ENCODE peak calls at places on chromosome X, in five cellular contexts. Y is heart right ventricle, B is dorsolateral prefrontal cortex, P is upper lobe of right lung, W is left lung. O is an unnamed sample.

GRCh38 chrX:133171962-133172708 is 46.0 kb downstream of the TFDP3 start:
- DNase-seq in W (no peak), P (no peak), Y (no peak), B (no peak), O (no peak)

GRCh38 chrX:95764972-95765451 is 919.6 kb upstream of the DIAPH2 start:
- DNase-seq in Y (peak), P (no peak), W (no peak), B (no peak), O (peak)

GRCh38 chrX:110346681-110347080 is 12.0 kb upstream of the RTL9 start:
- DNase-seq in B (no peak), Y (peak), W (peak), P (peak), O (no peak)

GRCh38 chrX:48937065-48937907 is 18.5 kb upstream of the PIM2 start:
- DNase-seq in P (peak), B (no peak), Y (peak), W (peak), O (no peak)

GRCh38 chrX:105191878-105192277 is 28.6 kb downstream of the TEX13A start:
- DNase-seq in B (no peak), W (no peak), P (no peak), Y (no peak), O (no peak)

GRCh38 chrX:45769919-45770582 is 569.4 kb upstream of the DIPK2B start:
- DNase-seq in W (peak), Y (peak), P (peak), B (no peak), O (no peak)

GRCh38 chrX:12753366-12753765 is 37.8 kb upstream of the PRPS2 start:
- DNase-seq in Y (no peak), B (no peak), P (no peak), W (no peak), O (no peak)

GRCh38 chrX:29318051-29318450 is 730.8 kb downstream of the IL1RAPL1 start:
- DNase-seq in P (no peak), Y (no peak), W (no peak), B (no peak), O (no peak)

GRCh38 chrX:24231169-24231568 is 81.6 kb downstream of the ZFX start:
- DNase-seq in W (no peak), Y (peak), B (no peak), P (no peak), O (no peak)

GRCh38 chrX:34653811-34654210 is 3.3 kb downstream of the TMEM47 start:
- DNase-seq in B (no peak), Y (no peak), P (no peak), W (no peak), O (no peak)

GRCh38 chrX:20230406-20230805 is 36.3 kb downstream of the RPS6KA3 start:
- DNase-seq in Y (no peak), W (no peak), P (no peak), B (no peak), O (no peak)

GRCh38 chrX:21373637-21374162 is 518 bp upstream of the CNKSR2 start:
- DNase-seq in Y (no peak), B (no peak), W (no peak), P (peak), O (no peak)

GRCh38 chrX:110316351-110317078 is 1.4 kb downstream of the AMMECR1 start:
- DNase-seq in B (no peak), P (no peak), Y (no peak), W (no peak), O (no peak)

GRCh38 chrX:41734530-41734929 is 10.5 kb downstream of the GPR82 start:
- DNase-seq in W (no peak), Y (no peak), P (no peak), B (no peak), O (no peak)

GRCh38 chrX:2614911-2615310 is 76.2 kb upstream of the CD99 start:
- DNase-seq in B (no peak), Y (peak), P (no peak), W (no peak), O (no peak)

GRCh38 chrX:132393992-132394391 is 94.8 kb downstream of the MBNL3 start:
- DNase-seq in W (no peak), Y (no peak), P (no peak), B (no peak), O (no peak)

GRCh38 chrX:63889001-63889400 is 104.0 kb upstream of the ARHGEF9 start:
- DNase-seq in P (no peak), B (no peak), W (no peak), Y (no peak), O (no peak)

GRCh38 chrX:17559728-17560379 is 177.4 kb upstream of the SCML1 start:
- DNase-seq in Y (no peak), W (no peak), B (no peak), P (no peak), O (peak)
- H3K4me3 ChIP-seq in Y (no peak), W (no peak), B (no peak), P (no peak), O (no peak)

DNA sequence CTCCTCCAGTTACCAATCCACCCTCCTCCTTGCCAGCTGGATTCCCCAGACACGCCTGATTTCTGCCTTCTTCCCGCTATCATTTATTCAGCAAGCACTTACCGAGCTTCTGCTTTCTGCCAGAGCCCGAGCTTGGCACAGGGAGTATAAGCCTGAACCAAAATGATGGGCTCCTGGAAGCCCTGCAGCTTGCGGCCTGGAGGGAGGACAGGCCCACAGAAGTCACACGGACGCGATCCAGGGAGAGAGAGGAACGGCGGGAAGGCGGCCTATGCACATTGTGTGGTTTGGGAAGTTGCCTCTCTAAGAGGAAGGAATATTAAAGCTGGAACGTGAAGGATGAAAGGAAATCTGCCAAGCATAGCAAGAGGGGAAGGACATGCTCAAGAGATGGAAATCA is 102.3 kb upstream of the TBL1X start:
- DNase-seq in B (no peak), W (no peak), Y (no peak), P (no peak), O (no peak)
- H3K4me3 ChIP-seq in B (no peak), W (no peak), Y (no peak), P (no peak), O (no peak)

DNA sequence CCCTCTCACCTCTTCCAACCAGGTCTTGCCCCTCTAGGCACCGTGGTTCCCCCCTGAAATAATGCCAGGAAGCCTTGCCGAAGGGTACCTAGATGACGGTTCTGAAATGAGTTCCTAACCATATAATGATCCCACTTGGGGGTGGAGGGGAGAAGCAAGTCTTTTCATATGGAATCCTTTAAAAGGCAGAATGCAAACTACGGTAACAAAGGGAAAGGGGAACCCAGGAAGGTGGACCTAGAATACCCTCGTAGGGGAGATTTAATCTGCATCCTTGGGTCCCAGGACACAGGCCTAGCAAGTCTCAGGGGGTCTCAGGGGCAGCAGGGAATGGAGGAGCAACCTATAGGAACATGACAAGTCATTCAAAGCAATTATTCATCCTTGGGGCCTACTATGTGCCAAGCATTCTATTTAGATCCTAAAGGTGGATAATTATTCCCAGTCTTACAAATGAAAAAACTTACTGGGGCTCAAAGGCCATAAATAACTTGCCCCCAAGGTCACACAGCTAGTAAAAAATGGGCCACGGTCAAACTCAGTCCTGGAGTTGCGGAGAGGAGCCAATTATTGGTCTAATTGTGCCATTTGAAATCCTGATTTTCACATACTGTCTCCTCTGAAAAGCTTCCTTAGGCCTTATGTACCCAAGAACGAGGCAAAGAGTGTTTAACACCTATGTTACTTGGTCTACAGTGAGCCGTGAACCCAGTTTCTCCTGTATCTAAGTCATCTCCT is 8.8 kb downstream of the BCOR start:
- DNase-seq in B (no peak), Y (no peak), W (no peak), P (no peak), O (no peak)
- H3K4me3 ChIP-seq in B (no peak), Y (no peak), W (no peak), P (no peak), O (no peak)

GRCh38 chrX:103373581-103373980 is 2.8 kb upstream of the BEX3 start:
- DNase-seq in Y (no peak), B (no peak), P (no peak), W (no peak), O (no peak)

GRCh38 chrX:103378990-103379389 is 2.7 kb downstream of the BEX3 start:
- DNase-seq in W (no peak), B (no peak), Y (no peak), P (no peak), O (no peak)

GRCh38 chrX:103376118-103376978 is at the start of gene BEX3:
- DNase-seq in B (peak), W (peak), Y (peak), P (peak), O (no peak)

GRCh38 chrX:103372886-103373285 is 3.5 kb upstream of the BEX3 start:
- DNase-seq in P (no peak), B (no peak), Y (no peak), W (no peak), O (no peak)

GRCh38 chrX:103376979-103377324 is 614 bp downstream of the BEX3 start:
- DNase-seq in P (no peak), W (peak), Y (peak), B (no peak), O (no peak)
- H3K4me3 ChIP-seq in P (peak), W (peak), Y (peak), B (peak), O (peak)

O was measured in LNCaP clone FGC.